ENCODE peak calls at places on chromosomes 12 and 14, in ten cellular contexts. One of them, this sample, is unnamed.

GRCh38 chr14:95535226-95536021 is 574 bp downstream of the GLRX5 start:
- DNase-seq in heart right ventricle: peak; percentile 37
- DNase-seq in Panc1: no peak
- DNase-seq in colonic mucosa: no peak
- DNase-seq in CD8-positive, alpha-beta T cell: no peak
- DNase-seq in DND-41: peak; percentile 19
- DNase-seq in adrenal gland: peak; percentile 46
- DNase-seq in esophagus squamous epithelium: no peak
- DNase-seq in lower lobe of right lung: no peak
- DNase-seq in fibroblast of lung: no peak
- DNase-seq in this sample: peak; percentile 15

GRCh38 chr12:131944601-131945251 is 5.0 kb upstream of the EP400 start:
- DNase-seq in esophagus squamous epithelium: no peak
- DNase-seq in adrenal gland: no peak
- DNase-seq in lower lobe of right lung: peak; percentile 43
- DNase-seq in CD8-positive, alpha-beta T cell: no peak
- DNase-seq in fibroblast of lung: no peak
- DNase-seq in colonic mucosa: no peak
- DNase-seq in heart right ventricle: no peak
- DNase-seq in Panc1: no peak
- DNase-seq in DND-41: peak; percentile 26
- DNase-seq in this sample: no peak

GRCh38 chr12:113726254-113726819 is 239.8 kb downstream of the RBM19 start:
- DNase-seq in esophagus squamous epithelium: no peak
- DNase-seq in heart right ventricle: no peak
- DNase-seq in DND-41: no peak
- DNase-seq in adrenal gland: no peak
- DNase-seq in lower lobe of right lung: no peak
- DNase-seq in colonic mucosa: no peak
- DNase-seq in CD8-positive, alpha-beta T cell: no peak
- DNase-seq in Panc1: no peak
- DNase-seq in fibroblast of lung: no peak
- DNase-seq in this sample: no peak

GRCh38 chr12:10128687-10129086 is 1.3 kb downstream of the CLEC7A start:
- DNase-seq in lower lobe of right lung: no peak
- DNase-seq in colonic mucosa: no peak
- DNase-seq in Panc1: no peak
- DNase-seq in heart right ventricle: no peak
- DNase-seq in fibroblast of lung: no peak
- DNase-seq in DND-41: no peak
- DNase-seq in CD8-positive, alpha-beta T cell: no peak
- DNase-seq in esophagus squamous epithelium: no peak
- DNase-seq in adrenal gland: peak; percentile 37
- DNase-seq in this sample: no peak

GRCh38 chr14:97813556-97813955 is 1016.4 kb downstream of the VRK1 start:
- DNase-seq in Panc1: no peak
- DNase-seq in fibroblast of lung: no peak
- DNase-seq in heart right ventricle: no peak
- DNase-seq in DND-41: no peak
- DNase-seq in colonic mucosa: no peak
- DNase-seq in adrenal gland: no peak
- DNase-seq in lower lobe of right lung: no peak
- DNase-seq in CD8-positive, alpha-beta T cell: no peak
- DNase-seq in esophagus squamous epithelium: no peak
- DNase-seq in this sample: no peak

GRCh38 chr12:76451528-76451927 is 103.3 kb upstream of the BBS10 start:
- DNase-seq in heart right ventricle: no peak
- DNase-seq in colonic mucosa: no peak
- DNase-seq in CD8-positive, alpha-beta T cell: no peak
- DNase-seq in Panc1: no peak
- DNase-seq in esophagus squamous epithelium: no peak
- DNase-seq in adrenal gland: no peak
- DNase-seq in DND-41: no peak
- DNase-seq in lower lobe of right lung: no peak
- DNase-seq in fibroblast of lung: no peak
- DNase-seq in this sample: peak; percentile 9

GRCh38 chr12:59372971-59373370 is 222.9 kb upstream of the SLC16A7 start:
- DNase-seq in adrenal gland: no peak
- DNase-seq in fibroblast of lung: peak; percentile 17
- DNase-seq in lower lobe of right lung: no peak
- DNase-seq in Panc1: peak; percentile 2
- DNase-seq in heart right ventricle: no peak
- DNase-seq in colonic mucosa: no peak
- DNase-seq in esophagus squamous epithelium: no peak
- DNase-seq in DND-41: no peak
- DNase-seq in CD8-positive, alpha-beta T cell: no peak
- DNase-seq in this sample: no peak

GRCh38 chr12:54740882-54741281 is 92.7 kb upstream of the DCD start:
- DNase-seq in colonic mucosa: no peak
- DNase-seq in CD8-positive, alpha-beta T cell: no peak
- DNase-seq in esophagus squamous epithelium: no peak
- DNase-seq in lower lobe of right lung: no peak
- DNase-seq in fibroblast of lung: no peak
- DNase-seq in DND-41: no peak
- DNase-seq in heart right ventricle: no peak
- DNase-seq in Panc1: no peak
- DNase-seq in adrenal gland: no peak
- DNase-seq in this sample: peak; percentile 20

GRCh38 chr12:56115329-56115728 is 1.1 kb upstream of the RPL41 start:
- DNase-seq in Panc1: no peak
- DNase-seq in fibroblast of lung: peak; percentile 47
- DNase-seq in esophagus squamous epithelium: no peak
- DNase-seq in heart right ventricle: no peak
- DNase-seq in DND-41: no peak
- DNase-seq in lower lobe of right lung: no peak
- DNase-seq in CD8-positive, alpha-beta T cell: no peak
- DNase-seq in adrenal gland: no peak
- DNase-seq in colonic mucosa: no peak
- DNase-seq in this sample: no peak

GRCh38 chr14:103627073-103628025 is 1.7 kb upstream of the KLC1 start:
- DNase-seq in heart right ventricle: no peak
- DNase-seq in CD8-positive, alpha-beta T cell: no peak
- DNase-seq in lower lobe of right lung: no peak
- DNase-seq in colonic mucosa: no peak
- DNase-seq in fibroblast of lung: no peak
- DNase-seq in adrenal gland: no peak
- DNase-seq in DND-41: no peak
- DNase-seq in esophagus squamous epithelium: no peak
- DNase-seq in Panc1: no peak
- DNase-seq in this sample: peak; percentile 76

GRCh38 chr14:61569783-61570182 is 125.5 kb upstream of the HIF1A start:
- DNase-seq in Panc1: no peak
- DNase-seq in colonic mucosa: no peak
- DNase-seq in fibroblast of lung: peak; percentile 99
- DNase-seq in heart right ventricle: peak; percentile 49
- DNase-seq in DND-41: peak; percentile 66
- DNase-seq in adrenal gland: peak; percentile 57
- DNase-seq in esophagus squamous epithelium: no peak
- DNase-seq in CD8-positive, alpha-beta T cell: peak; percentile 22
- DNase-seq in lower lobe of right lung: peak; percentile 79
- DNase-seq in this sample: no peak
- H3K4me1 ChIP-seq in Panc1: peaks cover 6% of the 10 kb centered on the region
- H3K4me1 ChIP-seq in colonic mucosa: peaks cover 11% of the 10 kb centered on the region
- H3K4me1 ChIP-seq in fibroblast of lung: peaks cover 40% of the 10 kb centered on the region
- H3K4me1 ChIP-seq in heart right ventricle: peaks cover 25% of the 10 kb centered on the region
- H3K4me1 ChIP-seq in DND-41: peaks cover 41% of the 10 kb centered on the region
- H3K4me1 ChIP-seq in adrenal gland: peaks cover 15% of the 10 kb centered on the region
- H3K4me1 ChIP-seq in esophagus squamous epithelium: peaks cover 94% of the 10 kb centered on the region
- H3K4me1 ChIP-seq in CD8-positive, alpha-beta T cell: peaks cover 39% of the 10 kb centered on the region
- H3K4me1 ChIP-seq in lower lobe of right lung: peaks cover 40% of the 10 kb centered on the region
- H3K4me1 ChIP-seq in this sample: no peaks in the 10 kb centered on the region

GRCh38 chr12:6106208-6106607 is 18.3 kb downstream of the VWF start:
- DNase-seq in adrenal gland: no peak
- DNase-seq in heart right ventricle: no peak
- DNase-seq in fibroblast of lung: no peak
- DNase-seq in CD8-positive, alpha-beta T cell: no peak
- DNase-seq in colonic mucosa: no peak
- DNase-seq in Panc1: no peak
- DNase-seq in lower lobe of right lung: no peak
- DNase-seq in esophagus squamous epithelium: no peak
- DNase-seq in DND-41: no peak
- DNase-seq in this sample: no peak
- H3K4me3 ChIP-seq in adrenal gland: no peak overlapping the region
- H3K4me3 ChIP-seq in heart right ventricle: no peak overlapping the region
- H3K4me3 ChIP-seq in fibroblast of lung: no peak overlapping the region
- H3K4me3 ChIP-seq in CD8-positive, alpha-beta T cell: no peak overlapping the region
- H3K4me3 ChIP-seq in colonic mucosa: no peak overlapping the region
- H3K4me3 ChIP-seq in Panc1: no peak overlapping the region
- H3K4me3 ChIP-seq in lower lobe of right lung: no peak overlapping the region
- H3K4me3 ChIP-seq in esophagus squamous epithelium: no peak overlapping the region
- H3K4me3 ChIP-seq in DND-41: no peak overlapping the region
- H3K4me3 ChIP-seq in this sample: no peak overlapping the region

GRCh38 chr12:94750891-94751290 is 100.5 kb upstream of the TMCC3 start:
- DNase-seq in DND-41: no peak
- DNase-seq in esophagus squamous epithelium: no peak
- DNase-seq in lower lobe of right lung: no peak
- DNase-seq in Panc1: no peak
- DNase-seq in CD8-positive, alpha-beta T cell: no peak
- DNase-seq in colonic mucosa: no peak
- DNase-seq in heart right ventricle: no peak
- DNase-seq in adrenal gland: no peak
- DNase-seq in fibroblast of lung: no peak
- DNase-seq in this sample: no peak
- H3K4me1 ChIP-seq in DND-41: no peaks in the 10 kb centered on the region
- H3K4me1 ChIP-seq in esophagus squamous epithelium: no peaks in the 10 kb centered on the region
- H3K4me1 ChIP-seq in lower lobe of right lung: no peaks in the 10 kb centered on the region
- H3K4me1 ChIP-seq in Panc1: no peaks in the 10 kb centered on the region
- H3K4me1 ChIP-seq in CD8-positive, alpha-beta T cell: no peaks in the 10 kb centered on the region
- H3K4me1 ChIP-seq in colonic mucosa: no peaks in the 10 kb centered on the region
- H3K4me1 ChIP-seq in heart right ventricle: no peaks in the 10 kb centered on the region
- H3K4me1 ChIP-seq in adrenal gland: no peaks in the 10 kb centered on the region
- H3K4me1 ChIP-seq in fibroblast of lung: no peaks in the 10 kb centered on the region
- H3K4me1 ChIP-seq in this sample: no peaks in the 10 kb centered on the region

DNA sequence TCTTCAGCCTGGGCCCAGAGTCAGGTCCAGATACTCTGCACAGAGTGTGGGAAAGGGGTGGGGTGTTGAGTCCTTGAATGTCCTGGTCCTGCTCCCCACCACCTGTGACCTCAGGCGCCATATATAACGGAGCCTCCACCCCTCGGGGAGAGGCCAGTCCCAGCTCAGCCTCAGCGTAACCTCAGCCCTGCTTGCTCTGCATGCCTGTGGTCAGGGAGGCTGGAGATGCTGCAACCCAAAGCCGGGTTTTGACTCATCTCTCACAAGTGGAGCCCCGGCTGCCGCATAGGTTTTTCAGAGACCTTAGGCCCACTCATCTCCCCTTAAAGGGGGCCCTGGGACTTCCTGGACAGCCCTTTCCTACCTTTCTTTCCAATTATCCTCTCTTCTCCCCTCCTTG is 1.3 kb downstream of the ITGB7 start:
- DNase-seq in fibroblast of lung: peak; percentile 89
- DNase-seq in adrenal gland: no peak
- DNase-seq in Panc1: no peak
- DNase-seq in colonic mucosa: no peak
- DNase-seq in DND-41: no peak
- DNase-seq in heart right ventricle: no peak
- DNase-seq in esophagus squamous epithelium: no peak
- DNase-seq in lower lobe of right lung: no peak
- DNase-seq in CD8-positive, alpha-beta T cell: peak; percentile 58
- DNase-seq in this sample: peak; percentile 40
- H3K4me3 ChIP-seq in fibroblast of lung: no peak overlapping the region
- H3K4me3 ChIP-seq in adrenal gland: no peak overlapping the region
- H3K4me3 ChIP-seq in Panc1: no peak overlapping the region
- H3K4me3 ChIP-seq in colonic mucosa: no peak overlapping the region
- H3K4me3 ChIP-seq in DND-41: no peak overlapping the region
- H3K4me3 ChIP-seq in heart right ventricle: no peak overlapping the region
- H3K4me3 ChIP-seq in esophagus squamous epithelium: peak overlapping the region; percentile 27
- H3K4me3 ChIP-seq in lower lobe of right lung: peak overlapping the region; percentile 30
- H3K4me3 ChIP-seq in CD8-positive, alpha-beta T cell: peak overlapping the region; percentile 71
- H3K4me3 ChIP-seq in this sample: peak overlapping the region; percentile 39

GRCh38 chr14:75537071-75537470 is 14.8 kb downstream of the BATF start:
- DNase-seq in esophagus squamous epithelium: no peak
- DNase-seq in fibroblast of lung: no peak
- DNase-seq in lower lobe of right lung: no peak
- DNase-seq in adrenal gland: no peak
- DNase-seq in DND-41: no peak
- DNase-seq in heart right ventricle: no peak
- DNase-seq in colonic mucosa: no peak
- DNase-seq in Panc1: no peak
- DNase-seq in CD8-positive, alpha-beta T cell: no peak
- DNase-seq in this sample: no peak
- H3K4me1 ChIP-seq in esophagus squamous epithelium: peaks cover 10% of the 10 kb centered on the region
- H3K4me1 ChIP-seq in fibroblast of lung: peaks cover 4% of the 10 kb centered on the region
- H3K4me1 ChIP-seq in lower lobe of right lung: peaks cover 26% of the 10 kb centered on the region
- H3K4me1 ChIP-seq in adrenal gland: peaks cover 9% of the 10 kb centered on the region
- H3K4me1 ChIP-seq in DND-41: no peaks in the 10 kb centered on the region
- H3K4me1 ChIP-seq in heart right ventricle: no peaks in the 10 kb centered on the region
- H3K4me1 ChIP-seq in colonic mucosa: no peaks in the 10 kb centered on the region
- H3K4me1 ChIP-seq in Panc1: peaks cover 11% of the 10 kb centered on the region
- H3K4me1 ChIP-seq in CD8-positive, alpha-beta T cell: peaks cover 16% of the 10 kb centered on the region
- H3K4me1 ChIP-seq in this sample: peaks cover 2% of the 10 kb centered on the region

GRCh38 chr12:80702889-80703605 is 4.4 kb upstream of the MYF6 start:
- DNase-seq in Panc1: no peak
- DNase-seq in heart right ventricle: no peak
- DNase-seq in colonic mucosa: no peak
- DNase-seq in DND-41: no peak
- DNase-seq in CD8-positive, alpha-beta T cell: no peak
- DNase-seq in esophagus squamous epithelium: no peak
- DNase-seq in fibroblast of lung: peak; percentile 88
- DNase-seq in lower lobe of right lung: no peak
- DNase-seq in adrenal gland: no peak
- DNase-seq in this sample: no peak
- H3K4me3 ChIP-seq in Panc1: no peak overlapping the region
- H3K4me3 ChIP-seq in heart right ventricle: no peak overlapping the region
- H3K4me3 ChIP-seq in colonic mucosa: no peak overlapping the region
- H3K4me3 ChIP-seq in DND-41: no peak overlapping the region
- H3K4me3 ChIP-seq in CD8-positive, alpha-beta T cell: no peak overlapping the region
- H3K4me3 ChIP-seq in esophagus squamous epithelium: no peak overlapping the region
- H3K4me3 ChIP-seq in fibroblast of lung: no peak overlapping the region
- H3K4me3 ChIP-seq in lower lobe of right lung: no peak overlapping the region
- H3K4me3 ChIP-seq in adrenal gland: no peak overlapping the region
- H3K4me3 ChIP-seq in this sample: no peak overlapping the region

This sample was measured in small intestine.